ENCODE peak calls at places on chromosomes 13 and 19, in nine cellular contexts. T, N, W, C, P, Q, K, U and F are unnamed samples.

GRCh38 chr13:91368676-91369425 is 21.4 kb downstream of the MIR17HG start:
- DNase-seq in T (peak), N (no peak), W (no peak), C (no peak), P (no peak), Q (peak), K (no peak), U (no peak), F (no peak)

GRCh38 chr13:21670006-21670882 is 629 bp upstream of the FGF9 start:
- DNase-seq in T (peak), N (peak), W (no peak), C (peak), P (peak), Q (peak), K (no peak), U (peak), F (peak)

GRCh38 chr13:46170687-46171086 is 11.3 kb downstream of the LCP1 start:
- DNase-seq in T (no peak), N (no peak), W (no peak), C (no peak), P (no peak), Q (peak), K (no peak), U (no peak), F (no peak)

GRCh38 chr19:40139533-40140287 is 49.0 kb upstream of the ZNF780A start:
- DNase-seq in T (peak), N (no peak), W (no peak), C (no peak), P (no peak), Q (peak), K (no peak), U (no peak), F (no peak)

GRCh38 chr13:105908581-105908980 is 626.9 kb downstream of the EFNB2 start:
- DNase-seq in T (peak), N (no peak), W (no peak), C (no peak), P (no peak), Q (no peak), K (no peak), U (no peak), F (no peak)

GRCh38 chr13:83882626-83882959 is 319 bp upstream of the SLITRK1 start:
- DNase-seq in T (no peak), N (no peak), W (no peak), C (no peak), P (no peak), Q (no peak), K (no peak), U (no peak), F (no peak)

GRCh38 chr13:32383836-32384618 is 43.9 kb downstream of the N4BP2L1 start:
- DNase-seq in T (no peak), N (no peak), W (no peak), C (no peak), P (no peak), Q (no peak), K (no peak), U (no peak), F (no peak)

GRCh38 chr13:23349127-23349897 is 84.2 kb downstream of the SACS start:
- DNase-seq in T (no peak), N (no peak), W (no peak), C (no peak), P (no peak), Q (peak), K (no peak), U (no peak), F (no peak)

GRCh38 chr13:36297600-36298338 is at the start of gene CCDC169:
- DNase-seq in T (peak), N (peak), W (peak), C (peak), P (peak), Q (peak), K (no peak), U (peak), F (peak)

GRCh38 chr19:53877361-53877766 is 4.6 kb upstream of the PRKCG start:
- DNase-seq in T (no peak), N (no peak), W (no peak), C (no peak), P (no peak), Q (peak), K (no peak), U (no peak), F (no peak)

GRCh38 chr13:85241045-85241444 is 558.2 kb downstream of the SLITRK6 start:
- DNase-seq in T (peak), N (no peak), W (peak), C (no peak), P (no peak), Q (peak), K (no peak), U (no peak), F (no peak)

GRCh38 chr19:17775991-17776803 is 18.7 kb upstream of the B3GNT3 start:
- DNase-seq in T (no peak), N (no peak), W (no peak), C (peak), P (no peak), Q (peak), K (no peak), U (no peak), F (peak)

GRCh38 chr13:101841687-101842086 is 389.2 kb downstream of the ITGBL1 start:
- DNase-seq in T (no peak), N (no peak), W (no peak), C (no peak), P (no peak), Q (no peak), K (no peak), U (no peak), F (no peak)

GRCh38 chr19:51480590-51480989 is 2.3 kb downstream of the CEACAM18 start:
- DNase-seq in T (no peak), N (no peak), W (no peak), C (peak), P (no peak), Q (no peak), K (no peak), U (no peak), F (no peak)

GRCh38 chr19:35571406-35571965 is 8.0 kb upstream of the ATP4A start:
- DNase-seq in T (no peak), N (no peak), W (no peak), C (no peak), P (no peak), Q (no peak), K (no peak), U (no peak), F (no peak)

GRCh38 chr19:12733369-12733896 is 1.1 kb downstream of the TRIR start:
- DNase-seq in T (no peak), N (no peak), W (no peak), C (no peak), P (no peak), Q (peak), K (no peak), U (no peak), F (no peak)
- TF ChIP-seq CTCF in T (peak), N (peak), W (peak), C (no peak), P (peak), Q (peak), K (peak), U (no peak), F (no peak)

GRCh38 chr19:8832132-8833021 is at the start of the genes MBD3L1 and ZNF558:
- DNase-seq in T (peak), N (peak), W (peak), C (peak), P (peak), Q (peak), K (peak), U (peak), F (peak)
- TF ChIP-seq CTCF in T (peak), N (peak), W (no peak), C (no peak), P (peak), Q (no peak), K (peak), U (peak), F (no peak)

DNA sequence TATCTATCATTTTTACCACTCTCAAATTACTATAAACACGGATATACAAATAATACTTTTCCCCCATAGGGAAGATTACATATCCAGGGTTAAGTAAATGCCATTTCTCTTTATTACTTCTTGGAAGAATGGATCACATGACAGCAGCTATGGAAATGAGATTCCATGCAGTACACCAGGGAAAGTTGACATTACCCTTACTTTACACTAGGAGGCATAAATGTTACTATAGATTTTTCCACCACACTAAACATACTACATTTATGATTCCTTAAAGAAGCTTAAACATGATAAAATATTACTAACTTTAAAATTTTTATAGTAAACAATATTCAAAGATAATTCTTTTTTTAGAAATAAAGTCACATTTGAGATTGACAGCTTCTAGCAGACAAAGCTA is 611.4 kb downstream of the PCDH9 start:
- DNase-seq in T (peak), N (no peak), W (no peak), C (no peak), P (no peak), Q (peak), K (peak), U (no peak), F (no peak)
- TF ChIP-seq CTCF in T (peak), N (no peak), W (peak), C (no peak), P (no peak), Q (peak), K (peak), U (peak), F (no peak)

GRCh38 chr13:30581582-30581981 is 36.1 kb upstream of the USPL1 start:
- DNase-seq in T (no peak), N (no peak), W (peak), C (no peak), P (no peak), Q (peak), K (no peak), U (no peak), F (no peak)
- TF ChIP-seq CTCF in T (peak), N (no peak), W (peak), C (no peak), P (no peak), Q (peak), K (no peak), U (peak), F (no peak)

GRCh38 chr19:16328824-16329482 is 4.3 kb downstream of the KLF2 start:
- DNase-seq in T (peak), N (peak), W (no peak), C (peak), P (no peak), Q (no peak), K (no peak), U (no peak), F (no peak)
- TF ChIP-seq CTCF in T (peak), N (no peak), W (no peak), C (no peak), P (no peak), Q (no peak), K (peak), U (no peak), F (no peak)

GRCh38 chr13:73341748-73342147 is 282.9 kb downstream of the KLF5 start:
- DNase-seq in T (peak), N (no peak), W (peak), C (no peak), P (no peak), Q (peak), K (peak), U (no peak), F (no peak)
- TF ChIP-seq CTCF in T (no peak), N (no peak), W (no peak), C (no peak), P (no peak), Q (no peak), K (no peak), U (no peak), F (no peak)

GRCh38 chr13:80928241-80928640 is 587.3 kb upstream of the SPRY2 start:
- DNase-seq in T (no peak), N (no peak), W (no peak), C (no peak), P (no peak), Q (no peak), K (no peak), U (no peak), F (no peak)

GRCh38 chr13:80921971-80922370 is 581.0 kb upstream of the SPRY2 start:
- DNase-seq in T (no peak), N (no peak), W (no peak), C (no peak), P (no peak), Q (no peak), K (no peak), U (no peak), F (no peak)

GRCh38 chr13:80924596-80924995 is 583.7 kb upstream of the SPRY2 start:
- DNase-seq in T (peak), N (no peak), W (no peak), C (no peak), P (no peak), Q (peak), K (no peak), U (peak), F (no peak)

GRCh38 chr13:80921556-80921955 is 580.6 kb upstream of the SPRY2 start:
- DNase-seq in T (peak), N (no peak), W (no peak), C (no peak), P (no peak), Q (peak), K (no peak), U (no peak), F (no peak)

GRCh38 chr13:80923907-80924306 is 583.0 kb upstream of the SPRY2 start:
- DNase-seq in T (peak), N (no peak), W (no peak), C (no peak), P (no peak), Q (peak), K (no peak), U (no peak), F (no peak)
- TF ChIP-seq CTCF in T (peak), N (no peak), W (no peak), C (no peak), P (no peak), Q (peak), K (no peak), U (peak), F (no peak)

GRCh38 chr19:4456566-4456842 is 1.1 kb downstream of the UBXN6 start:
- DNase-seq in T (peak), N (no peak), W (no peak), C (no peak), P (no peak), Q (peak), K (no peak), U (no peak), F (no peak)

GRCh38 chr19:4456843-4457653 is 546 bp downstream of the UBXN6 start:
- DNase-seq in T (peak), N (no peak), W (peak), C (peak), P (no peak), Q (peak), K (no peak), U (peak), F (no peak)

GRCh38 chr19:4454952-4455738 is 2.4 kb downstream of the UBXN6 start:
- DNase-seq in T (peak), N (no peak), W (no peak), C (no peak), P (no peak), Q (peak), K (no peak), U (no peak), F (no peak)

GRCh38 chr19:4454621-4454951 is 3.0 kb downstream of the UBXN6 start:
- DNase-seq in T (no peak), N (no peak), W (no peak), C (no peak), P (no peak), Q (no peak), K (no peak), U (no peak), F (no peak)

DNA sequence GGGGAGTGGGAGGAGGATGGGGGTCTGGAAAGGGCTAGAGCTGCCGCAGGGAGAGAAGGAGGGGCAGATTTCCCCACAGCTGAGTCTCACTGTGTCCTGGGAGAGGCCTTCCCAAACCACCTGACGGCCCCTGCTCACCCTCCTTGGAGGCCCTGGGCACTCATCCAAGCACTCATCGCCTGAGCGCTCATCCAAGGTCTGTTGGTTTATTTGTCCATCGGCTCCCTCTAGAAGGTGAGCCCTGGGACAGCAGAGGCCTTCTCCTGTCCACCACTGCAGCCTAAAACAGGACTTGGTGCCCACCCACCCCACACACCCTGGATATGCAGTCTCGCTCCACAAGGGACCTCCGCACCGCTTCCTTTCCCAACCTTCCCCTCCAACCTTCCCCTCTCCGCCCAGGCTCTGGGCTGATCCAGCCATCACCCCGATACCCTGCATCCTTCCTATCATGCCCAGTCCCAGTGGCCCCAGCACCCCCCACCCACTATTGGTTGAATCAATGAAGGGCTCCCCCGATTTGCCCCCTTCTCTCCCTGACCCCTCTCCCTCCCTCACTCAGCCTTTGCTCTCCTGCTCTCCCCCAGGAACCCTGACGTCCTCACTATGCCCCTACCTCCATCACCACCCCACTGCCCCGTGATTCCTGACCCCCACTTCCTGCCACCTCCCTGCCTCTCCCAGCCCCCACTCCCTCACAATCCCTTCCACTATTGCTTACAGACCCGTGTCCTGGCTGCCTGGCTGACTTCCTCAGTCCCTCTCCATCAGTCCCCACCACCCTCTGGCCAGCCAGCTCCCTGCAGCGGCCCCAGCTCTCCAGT is 1.6 kb downstream of the UBXN6 start:
- DNase-seq in T (peak), N (no peak), W (no peak), C (no peak), P (no peak), Q (peak), K (no peak), U (peak), F (no peak)
- TF ChIP-seq CTCF in T (no peak), N (no peak), W (no peak), C (no peak), P (no peak), Q (peak), K (peak), U (no peak), F (no peak)

GRCh38 chr19:48381178-48381950 is 10.0 kb downstream of the KDELR1 start:
- DNase-seq in T (no peak), N (no peak), W (no peak), C (no peak), P (no peak), Q (no peak), K (no peak), U (no peak), F (no peak)
- TF ChIP-seq CTCF in T (no peak), N (no peak), W (no peak), C (no peak), P (no peak), Q (no peak), K (no peak), U (no peak), F (no peak)

DNA sequence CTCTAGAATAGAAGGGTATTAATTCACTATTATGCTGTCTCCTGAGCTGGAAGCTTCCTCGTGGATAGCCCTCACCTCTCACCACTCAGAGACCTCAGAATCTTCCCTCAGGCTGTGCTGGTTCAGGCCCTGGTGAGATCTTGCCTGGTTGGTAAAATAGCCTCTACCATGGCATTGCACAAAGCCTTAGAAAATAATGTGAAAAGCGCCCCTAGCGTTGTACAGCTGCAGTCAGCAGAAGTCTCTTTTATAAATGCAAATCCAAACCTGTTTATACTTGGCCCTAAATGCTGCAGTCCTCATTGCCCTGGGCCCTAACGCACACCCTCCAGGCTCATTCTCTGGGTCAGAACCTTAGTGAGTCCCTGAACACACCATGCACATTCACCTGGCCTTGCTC is 150.9 kb downstream of the KCTD15 start:
- DNase-seq in T (no peak), N (no peak), W (no peak), C (no peak), P (no peak), Q (no peak), K (no peak), U (no peak), F (no peak)
- TF ChIP-seq CTCF in T (no peak), N (no peak), W (no peak), C (no peak), P (no peak), Q (no peak), K (no peak), U (no peak), F (no peak)